ENCODE peak calls at places on chromosome 14, in five cellular contexts. G is foreskin fibroblast, A is RWPE1, X is fibroblast of the aortic adventitia, R is cardiac muscle cell. N is an unnamed sample.

GRCh38 chr14:88079624-88080023 is 74.7 kb downstream of the GPR65 start:
- DNase-seq in G (no peak), A (no peak), X (no peak), R (no peak), N (no peak)

GRCh38 chr14:60509438-60510253 is 700 bp downstream of the SIX6 start:
- DNase-seq in G (no peak), A (no peak), X (no peak), R (no peak), N (peak)

GRCh38 chr14:68815288-68816182 is 22.7 kb upstream of the ZFP36L1 start:
- DNase-seq in G (no peak), A (no peak), X (peak), R (no peak), N (peak)

GRCh38 chr14:101124860-101125259 is 221.3 kb upstream of the RTL1 start:
- DNase-seq in G (no peak), A (no peak), X (no peak), R (no peak), N (no peak)

GRCh38 chr14:53894456-53894855 is 62.2 kb downstream of the BMP4 start:
- DNase-seq in G (peak), A (peak), X (peak), R (no peak), N (peak)

GRCh38 chr14:49745191-49745590 is 22.8 kb upstream of the KLHDC2 start:
- DNase-seq in G (no peak), A (no peak), X (no peak), R (no peak), N (no peak)

GRCh38 chr14:26068060-26068459 is 529.8 kb downstream of the NOVA1 start:
- DNase-seq in G (no peak), A (no peak), X (no peak), R (no peak), N (no peak)

GRCh38 chr14:92589213-92589852 is 75.8 kb downstream of the RIN3 start:
- DNase-seq in G (peak), A (no peak), X (peak), R (peak), N (no peak)

GRCh38 chr14:38207830-38208815 is at the start of gene SSTR1:
- DNase-seq in G (no peak), A (no peak), X (peak), R (peak), N (no peak)

GRCh38 chr14:95597784-95598204 is 62.9 kb downstream of the GLRX5 start:
- DNase-seq in G (peak), A (no peak), X (peak), R (peak), N (peak)

GRCh38 chr14:52262600-52262999 is 4.9 kb upstream of the PTGDR start:
- DNase-seq in G (no peak), A (no peak), X (no peak), R (no peak), N (no peak)

GRCh38 chr14:54108481-54109471 is 152.2 kb upstream of the BMP4 start:
- DNase-seq in G (peak), A (peak), X (peak), R (no peak), N (no peak)

GRCh38 chr14:21023817-21024667 is 819 bp downstream of the NDRG2 start:
- DNase-seq in G (no peak), A (no peak), X (no peak), R (no peak), N (no peak)

GRCh38 chr14:96762650-96763049 is 34.5 kb upstream of the VRK1 start:
- DNase-seq in G (peak), A (peak), X (peak), R (peak), N (peak)

GRCh38 chr14:75430106-75430505 is 2.3 kb downstream of the JDP2 start:
- DNase-seq in G (peak), A (no peak), X (peak), R (no peak), N (no peak)

GRCh38 chr14:99715266-99716000 is 31.3 kb downstream of the CYP46A1 start:
- DNase-seq in G (no peak), A (no peak), X (no peak), R (no peak), N (peak)

GRCh38 chr14:89303452-89304435 is 113.3 kb downstream of the FOXN3 start:
- DNase-seq in G (peak), A (peak), X (peak), R (peak), N (peak)

GRCh38 chr14:78535041-78535440 is 364.9 kb downstream of the NRXN3 start:
- DNase-seq in G (no peak), A (no peak), X (no peak), R (no peak), N (no peak)

GRCh38 chr14:94104731-94105130 is 5.8 kb upstream of the IFI27 start:
- DNase-seq in G (no peak), A (no peak), X (no peak), R (no peak), N (no peak)

GRCh38 chr14:21308132-21308478 is 28.2 kb downstream of the RPGRIP1 start:
- DNase-seq in G (no peak), A (no peak), X (no peak), R (peak), N (no peak)

GRCh38 chr14:74502236-74503019 is 8.9 kb downstream of the ISCA2 start:
- DNase-seq in G (no peak), A (no peak), X (peak), R (peak), N (peak)

GRCh38 chr14:101714394-101714793 is 47.1 kb upstream of the PPP2R5C start:
- DNase-seq in G (no peak), A (no peak), X (no peak), R (no peak), N (no peak)

GRCh38 chr14:84127430-84127829 is 1402.5 kb upstream of the FLRT2 start:
- DNase-seq in G (no peak), A (no peak), X (no peak), R (no peak), N (no peak)

GRCh38 chr14:62125793-62126192 is 363.6 kb downstream of the SNAPC1 start:
- DNase-seq in G (no peak), A (no peak), X (no peak), R (no peak), N (no peak)

GRCh38 chr14:104795781-104796681 is 483 bp upstream of the AKT1 start:
- DNase-seq in G (no peak), A (peak), X (no peak), R (peak), N (peak)

GRCh38 chr14:104796682-104797081 is 1.1 kb upstream of the AKT1 start:
- DNase-seq in G (no peak), A (no peak), X (no peak), R (no peak), N (no peak)

GRCh38 chr14:104798300-104799238 is 2.3 kb upstream of the ZBTB42 start:
- DNase-seq in G (no peak), A (no peak), X (no peak), R (no peak), N (no peak)

GRCh38 chr14:104799239-104799599 is 1.7 kb upstream of the ZBTB42 start:
- DNase-seq in G (no peak), A (no peak), X (no peak), R (no peak), N (no peak)

DNA sequence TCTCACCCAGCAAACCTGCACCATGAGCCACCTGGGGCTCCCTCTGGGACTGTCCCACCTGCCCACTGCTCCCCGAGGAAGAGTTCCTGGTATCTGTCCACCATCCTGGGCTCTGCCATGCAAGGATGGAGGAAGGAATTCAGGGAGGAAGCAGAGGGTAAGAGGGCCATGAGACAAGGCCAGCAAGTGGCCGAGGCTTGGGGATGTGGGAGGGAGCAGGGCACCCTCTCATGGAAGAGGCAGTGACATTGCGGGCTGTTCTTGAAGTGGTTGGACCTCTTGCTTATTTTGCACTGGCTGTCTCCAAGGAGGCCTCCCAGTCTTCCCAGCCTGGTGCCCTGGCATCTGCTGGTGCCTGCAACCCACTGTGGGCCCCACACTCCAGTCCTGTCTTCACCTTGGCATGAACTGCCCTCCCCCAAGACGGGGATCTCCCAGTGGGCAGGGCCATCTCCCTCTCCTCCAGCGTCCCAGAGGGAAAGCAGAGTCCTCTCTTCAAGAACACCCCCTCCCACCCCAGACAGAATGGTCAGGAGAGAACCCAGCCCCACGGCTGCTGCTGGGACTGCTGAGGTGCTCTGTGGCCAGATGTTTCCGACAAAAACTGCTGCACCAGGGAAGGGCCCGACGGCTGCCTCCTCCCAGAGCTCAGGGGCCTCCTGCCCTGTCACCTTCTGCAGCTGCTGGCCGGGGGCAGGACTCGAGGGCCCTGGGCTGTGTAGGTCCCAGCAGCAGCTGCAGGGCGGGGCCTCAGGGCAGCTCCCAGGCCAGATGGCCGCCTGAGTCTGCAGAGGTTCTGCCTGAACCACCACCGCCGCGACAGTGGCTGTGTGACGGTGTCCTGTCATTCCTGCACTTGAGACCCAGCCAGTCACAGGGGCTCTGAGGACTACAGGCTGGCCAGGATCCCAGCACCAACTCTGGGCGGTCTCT is 1.8 kb upstream of the AKT1 start:
- DNase-seq in G (no peak), A (no peak), X (no peak), R (peak), N (no peak)
- TF ChIP-seq CTCF in G (no peak), A (no peak), X (no peak), R (no peak), N (no peak)

GRCh38 chr14:55580401-55581010 is 499 bp downstream of the KTN1 start:
- DNase-seq in G (no peak), A (no peak), X (no peak), R (peak), N (peak)
- TF ChIP-seq CTCF in G (no peak), A (no peak), X (no peak), R (no peak), N (peak)

GRCh38 chr14:103731481-103731880 is 15.9 kb downstream of the ZFYVE21 start:
- DNase-seq in G (no peak), A (no peak), X (no peak), R (no peak), N (no peak)

GRCh38 chr14:103728721-103729120 is 13.1 kb downstream of the ZFYVE21 start:
- DNase-seq in G (no peak), A (no peak), X (no peak), R (no peak), N (no peak)

GRCh38 chr14:103729496-103730448 is 14.2 kb downstream of the ZFYVE21 start:
- DNase-seq in G (no peak), A (no peak), X (no peak), R (no peak), N (no peak)

GRCh38 chr14:103731916-103732867 is 16.6 kb downstream of the ZFYVE21 start:
- DNase-seq in G (no peak), A (no peak), X (no peak), R (no peak), N (no peak)

DNA sequence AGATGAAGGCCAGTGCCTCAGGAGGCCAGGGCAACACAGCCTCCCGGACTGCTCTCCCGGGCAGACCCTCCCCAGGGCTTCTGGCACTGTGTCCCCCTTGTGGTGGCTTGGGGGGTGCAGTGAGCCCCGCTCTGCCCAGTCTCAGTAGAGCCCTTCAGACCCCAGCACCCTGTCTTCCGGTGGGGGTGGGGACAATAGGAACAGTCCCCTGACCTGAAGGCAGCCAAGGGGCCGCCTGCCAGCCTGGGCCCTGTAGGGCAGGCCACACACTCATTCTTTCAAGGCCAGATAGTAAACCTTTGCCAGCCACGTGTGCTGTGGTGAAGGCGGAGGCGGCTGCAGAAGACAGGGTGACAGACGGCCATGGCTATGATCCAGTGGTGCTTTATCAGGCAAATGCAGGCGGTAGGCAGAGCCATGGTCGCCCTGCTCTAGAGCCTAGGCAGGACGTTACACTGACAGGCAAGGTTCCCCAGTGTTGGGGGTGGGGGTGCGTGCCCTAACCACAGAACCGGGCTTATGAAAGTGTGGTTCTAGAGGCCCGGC is 15.0 kb downstream of the ZFYVE21 start:
- DNase-seq in G (no peak), A (no peak), X (no peak), R (no peak), N (no peak)
- TF ChIP-seq CTCF in G (no peak), A (no peak), X (peak), R (no peak), N (no peak)

GRCh38 chr14:27528328-27528727 is 930.5 kb upstream of the NOVA1 start:
- DNase-seq in G (no peak), A (peak), X (peak), R (peak), N (no peak)
- TF ChIP-seq CTCF in G (no peak), A (peak), X (no peak), R (peak), N (no peak)

N was measured in GM10248.